ENCODE peak calls at places on chromosomes 7 and 10, in four cellular contexts. P is activated T-helper 1 cell treated with Interleukin-2 at 50 U/mL for 16 hours, I is chondrocyte, H is progenitor cell of endocrine pancreas. M is an unnamed sample.

GRCh38 chr7:14685112-14685511 is 217.4 kb downstream of the DGKB start:
- DNase-seq in P (no peak), H (no peak), I (no peak), M (no peak)

GRCh38 chr7:38199154-38199553 is 21.1 kb downstream of the STARD3NL start:
- DNase-seq in H (no peak), I (no peak), P (no peak), M (no peak)

GRCh38 chr10:98659951-98660350 is 213.2 kb upstream of the HPS1 start:
- DNase-seq in I (no peak), H (no peak), P (no peak), M (no peak)

GRCh38 chr10:129833988-129834387 is 130.1 kb downstream of the EBF3 start:
- DNase-seq in I (no peak), H (no peak), P (no peak), M (no peak)

GRCh38 chr10:87639493-87639892 is 20.2 kb upstream of the PAPSS2 start:
- DNase-seq in P (no peak), H (no peak), I (no peak), M (no peak)

GRCh38 chr7:23742051-23742450 is 32.0 kb downstream of the STK31 start:
- DNase-seq in P (no peak), H (no peak), I (no peak), M (no peak)

GRCh38 chr7:35253680-35254495 is at the start of gene TBX20:
- DNase-seq in H (peak; percentile 49), P (no peak), I (no peak), M (no peak)

GRCh38 chr7:99651290-99651689 is 28.5 kb downstream of the CYP3A5 start:
- DNase-seq in I (no peak), P (no peak), H (no peak), M (no peak)

GRCh38 chr7:26105206-26105605 is 46.8 kb upstream of the NFE2L3 start:
- DNase-seq in I (no peak), H (no peak), P (no peak), M (no peak)

GRCh38 chr7:106249488-106249887 is 35.3 kb downstream of the NAMPT start:
- DNase-seq in H (no peak), P (no peak), I (no peak), M (no peak)

GRCh38 chr7:53351681-53352080 is 316.2 kb downstream of the POM121L12 start:
- DNase-seq in P (no peak), H (no peak), I (no peak), M (no peak)

GRCh38 chr7:90594791-90595317 is 1.3 kb upstream of the CDK14 start:
- DNase-seq in I (no peak), H (no peak), P (no peak), M (peak; percentile 61)

GRCh38 chr7:17392846-17393245 is 94.4 kb downstream of the AHR start:
- DNase-seq in I (no peak), H (no peak), P (no peak), M (no peak)

GRCh38 chr7:16504019-16504418 is 22.6 kb upstream of the LRRC72 start:
- DNase-seq in P (no peak), H (no peak), I (no peak), M (no peak)

GRCh38 chr7:50226669-50227068 is 77.8 kb upstream of the IKZF1 start:
- DNase-seq in P (no peak), I (no peak), H (no peak), M (no peak)

GRCh38 chr10:59648711-59649201 is 60.9 kb downstream of the SLC16A9 start:
- DNase-seq in H (no peak), P (no peak), I (no peak), M (no peak)

GRCh38 chr7:5425507-5426225 is 2.0 kb upstream of the TNRC18 start:
- DNase-seq in P (no peak), I (no peak), H (peak; percentile 39), M (no peak)

GRCh38 chr7:44634187-44634838 is 27.9 kb downstream of the OGDH start:
- DNase-seq in I (no peak), P (no peak), H (no peak), M (no peak)

GRCh38 chr7:80941206-80941758 is 22.4 kb upstream of the SEMA3C start:
- DNase-seq in P (no peak), I (no peak), H (no peak), M (no peak)

GRCh38 chr10:63114031-63114814 is 18.9 kb upstream of the NRBF2 start:
- DNase-seq in H (no peak), P (no peak), I (no peak), M (no peak)

GRCh38 chr10:131812736-131813604 is 87.8 kb upstream of the PPP2R2D start:
- DNase-seq in P (no peak), I (peak; percentile 84), H (peak; percentile 5), M (no peak)

GRCh38 chr10:79355420-79356010 is 8.2 kb downstream of the PPIF start:
- DNase-seq in P (no peak), H (no peak), I (no peak), M (no peak)

GRCh38 chr7:52017802-52018679 is 701.4 kb upstream of the COBL start:
- DNase-seq in P (no peak), I (no peak), H (no peak), M (peak; percentile 72)

GRCh38 chr7:4753610-4754432 is 21.6 kb upstream of the AP5Z1 start:
- DNase-seq in I (no peak), P (peak; percentile 76), H (peak; percentile 79), M (no peak)

GRCh38 chr7:65731129-65731528 is 141.7 kb upstream of the VKORC1L1 start:
- DNase-seq in I (no peak), P (no peak), H (no peak), M (no peak)

GRCh38 chr7:92748509-92748908 is 87.9 kb downstream of the CDK6 start:
- DNase-seq in P (no peak), H (no peak), I (no peak), M (no peak)

GRCh38 chr7:46071076-46071475 is 150.0 kb upstream of the IGFBP3 start:
- DNase-seq in H (no peak), P (no peak), I (no peak), M (no peak)

GRCh38 chr7:94510582-94511456 is 1.2 kb downstream of the CASD1 start:
- DNase-seq in P (no peak), I (no peak), H (no peak), M (no peak)

GRCh38 chr7:74627699-74628411 is 29.7 kb upstream of the GTF2I start:
- DNase-seq in P (no peak), H (no peak), I (no peak), M (no peak)